ENCODE peak calls at places on chromosomes 2 and 18, in six cellular contexts. One of them, this sample, is unnamed.

GRCh38 chr2:219045937-219046550 is 4.7 kb upstream of the CFAP65 start:
- DNase-seq in bronchial epithelial cell: peak; percentile 18
- DNase-seq in AG04450: no peak
- DNase-seq in ovary: no peak
- DNase-seq in NCI-H2081: no peak
- DNase-seq in AG09309: no peak
- DNase-seq in this sample: no peak

GRCh38 chr2:135935914-135936313 is 49.5 kb downstream of the DARS1 start:
- DNase-seq in AG09309: no peak
- DNase-seq in NCI-H2081: no peak
- DNase-seq in bronchial epithelial cell: no peak
- DNase-seq in ovary: no peak
- DNase-seq in AG04450: no peak
- DNase-seq in this sample: no peak

GRCh38 chr2:28639836-28640235 is 111.8 kb upstream of the PPP1CB start:
- DNase-seq in ovary: no peak
- DNase-seq in AG09309: no peak
- DNase-seq in NCI-H2081: no peak
- DNase-seq in AG04450: no peak
- DNase-seq in bronchial epithelial cell: peak; percentile 89
- DNase-seq in this sample: no peak

GRCh38 chr2:230691005-230691647 is 21.5 kb upstream of the CAB39 start:
- DNase-seq in AG04450: no peak
- DNase-seq in bronchial epithelial cell: peak; percentile 99
- DNase-seq in ovary: no peak
- DNase-seq in NCI-H2081: no peak
- DNase-seq in AG09309: no peak
- DNase-seq in this sample: no peak

GRCh38 chr18:33577688-33578370 is at the start of gene ASXL3:
- DNase-seq in bronchial epithelial cell: peak; percentile 9
- DNase-seq in AG04450: no peak
- DNase-seq in AG09309: no peak
- DNase-seq in NCI-H2081: peak; percentile 74
- DNase-seq in ovary: peak; percentile 80
- DNase-seq in this sample: no peak

GRCh38 chr2:190879474-190880373 is 897 bp upstream of the GLS start:
- DNase-seq in bronchial epithelial cell: no peak
- DNase-seq in AG09309: no peak
- DNase-seq in AG04450: no peak
- DNase-seq in NCI-H2081: no peak
- DNase-seq in ovary: peak; percentile 32
- DNase-seq in this sample: no peak

GRCh38 chr2:172211507-172211906 is 108.8 kb upstream of the DLX2 start:
- DNase-seq in NCI-H2081: no peak
- DNase-seq in bronchial epithelial cell: peak; percentile 44
- DNase-seq in ovary: no peak
- DNase-seq in AG09309: no peak
- DNase-seq in AG04450: no peak
- DNase-seq in this sample: no peak

GRCh38 chr2:8714283-8714682 is 32.4 kb downstream of the ID2 start:
- DNase-seq in NCI-H2081: no peak
- DNase-seq in bronchial epithelial cell: no peak
- DNase-seq in AG04450: no peak
- DNase-seq in AG09309: no peak
- DNase-seq in ovary: no peak
- DNase-seq in this sample: no peak

GRCh38 chr2:1749489-1749748 is 5.1 kb upstream of the PXDN start:
- DNase-seq in AG09309: no peak
- DNase-seq in AG04450: no peak
- DNase-seq in bronchial epithelial cell: no peak
- DNase-seq in ovary: no peak
- DNase-seq in NCI-H2081: no peak
- DNase-seq in this sample: no peak

GRCh38 chr2:18498531-18498930 is 61.9 kb downstream of the RDH14 start:
- DNase-seq in AG09309: no peak
- DNase-seq in NCI-H2081: no peak
- DNase-seq in ovary: no peak
- DNase-seq in AG04450: no peak
- DNase-seq in bronchial epithelial cell: peak; percentile 29
- DNase-seq in this sample: no peak

GRCh38 chr2:880201-880970 is 70.3 kb upstream of the SNTG2 start:
- DNase-seq in AG04450: no peak
- DNase-seq in bronchial epithelial cell: no peak
- DNase-seq in AG09309: no peak
- DNase-seq in ovary: no peak
- DNase-seq in NCI-H2081: no peak
- DNase-seq in this sample: no peak

GRCh38 chr18:48750485-48751175 is 200.1 kb downstream of the SMAD7 start:
- DNase-seq in AG04450: no peak
- DNase-seq in AG09309: no peak
- DNase-seq in bronchial epithelial cell: no peak
- DNase-seq in ovary: no peak
- DNase-seq in NCI-H2081: no peak
- DNase-seq in this sample: no peak

GRCh38 chr2:9772035-9772998 is 71.0 kb upstream of the TAF1B start:
- DNase-seq in ovary: no peak
- DNase-seq in bronchial epithelial cell: no peak
- DNase-seq in AG09309: no peak
- DNase-seq in AG04450: no peak
- DNase-seq in NCI-H2081: no peak
- DNase-seq in this sample: no peak

GRCh38 chr2:236054125-236054524 is 114.1 kb downstream of the GBX2 start:
- DNase-seq in NCI-H2081: no peak
- DNase-seq in bronchial epithelial cell: no peak
- DNase-seq in AG09309: no peak
- DNase-seq in AG04450: no peak
- DNase-seq in ovary: no peak
- DNase-seq in this sample: no peak

GRCh38 chr2:120886967-120887672 is 151.5 kb downstream of the GLI2 start:
- DNase-seq in NCI-H2081: peak; percentile 94
- DNase-seq in AG09309: no peak
- DNase-seq in AG04450: no peak
- DNase-seq in ovary: no peak
- DNase-seq in bronchial epithelial cell: peak; percentile 35
- DNase-seq in this sample: no peak

GRCh38 chr18:8937112-8937641 is 165.3 kb upstream of the NDUFV2 start:
- DNase-seq in AG09309: no peak
- DNase-seq in NCI-H2081: no peak
- DNase-seq in bronchial epithelial cell: no peak
- DNase-seq in ovary: no peak
- DNase-seq in AG04450: no peak
- DNase-seq in this sample: no peak

GRCh38 chr2:19235308-19235707 is 123.1 kb downstream of the OSR1 start:
- DNase-seq in ovary: no peak
- DNase-seq in AG09309: peak; percentile 73
- DNase-seq in bronchial epithelial cell: peak; percentile 98
- DNase-seq in AG04450: peak; percentile 61
- DNase-seq in NCI-H2081: no peak
- DNase-seq in this sample: no peak

GRCh38 chr2:99988567-99988966 is 153.8 kb downstream of the AFF3 start:
- DNase-seq in AG04450: no peak
- DNase-seq in ovary: no peak
- DNase-seq in AG09309: no peak
- DNase-seq in NCI-H2081: no peak
- DNase-seq in bronchial epithelial cell: no peak
- DNase-seq in this sample: no peak

GRCh38 chr2:174495365-174496012 is 8.7 kb upstream of the GPR155 start:
- DNase-seq in AG04450: no peak
- DNase-seq in AG09309: no peak
- DNase-seq in ovary: no peak
- DNase-seq in bronchial epithelial cell: no peak
- DNase-seq in NCI-H2081: no peak
- DNase-seq in this sample: no peak

GRCh38 chr2:9666306-9666705 is 35.5 kb upstream of the YWHAQ start:
- DNase-seq in AG09309: no peak
- DNase-seq in AG04450: no peak
- DNase-seq in bronchial epithelial cell: no peak
- DNase-seq in ovary: no peak
- DNase-seq in NCI-H2081: no peak
- DNase-seq in this sample: no peak

GRCh38 chr2:31997653-31998052 is 13.2 kb downstream of the MEMO1 start:
- DNase-seq in ovary: no peak
- DNase-seq in AG09309: no peak
- DNase-seq in NCI-H2081: no peak
- DNase-seq in AG04450: no peak
- DNase-seq in bronchial epithelial cell: no peak
- DNase-seq in this sample: no peak

GRCh38 chr2:158473719-158474392 is 17.1 kb downstream of the PKP4 start:
- DNase-seq in ovary: no peak
- DNase-seq in NCI-H2081: no peak
- DNase-seq in bronchial epithelial cell: no peak
- DNase-seq in AG09309: no peak
- DNase-seq in AG04450: no peak
- DNase-seq in this sample: no peak

GRCh38 chr2:162368494-162368893 is 24.6 kb downstream of the GCA start:
- DNase-seq in NCI-H2081: no peak
- DNase-seq in AG09309: no peak
- DNase-seq in ovary: no peak
- DNase-seq in AG04450: no peak
- DNase-seq in bronchial epithelial cell: no peak
- DNase-seq in this sample: no peak

GRCh38 chr2:75994759-75995158 is 284.0 kb upstream of the GCFC2 start:
- DNase-seq in NCI-H2081: no peak
- DNase-seq in ovary: no peak
- DNase-seq in AG09309: no peak
- DNase-seq in AG04450: no peak
- DNase-seq in bronchial epithelial cell: no peak
- DNase-seq in this sample: no peak

GRCh38 chr18:57836557-57836956 is 33.4 kb upstream of the ATP8B1 start:
- DNase-seq in AG09309: no peak
- DNase-seq in bronchial epithelial cell: no peak
- DNase-seq in AG04450: no peak
- DNase-seq in NCI-H2081: no peak
- DNase-seq in ovary: no peak
- DNase-seq in this sample: no peak

GRCh38 chr18:79577451-79578395 is 101.9 kb upstream of the CTDP1 start:
- DNase-seq in AG09309: no peak
- DNase-seq in NCI-H2081: no peak
- DNase-seq in ovary: peak; percentile 74
- DNase-seq in bronchial epithelial cell: no peak
- DNase-seq in AG04450: no peak
- DNase-seq in this sample: no peak

GRCh38 chr18:46167971-46168370 is 63.8 kb downstream of the HAUS1 start:
- DNase-seq in ovary: no peak
- DNase-seq in AG04450: no peak
- DNase-seq in NCI-H2081: no peak
- DNase-seq in bronchial epithelial cell: no peak
- DNase-seq in AG09309: no peak
- DNase-seq in this sample: no peak

GRCh38 chr2:241777686-241778627 is 1.3 kb downstream of the GAL3ST2 start:
- DNase-seq in AG09309: no peak
- DNase-seq in NCI-H2081: no peak
- DNase-seq in ovary: no peak
- DNase-seq in bronchial epithelial cell: peak; percentile 36
- DNase-seq in AG04450: no peak
- DNase-seq in this sample: no peak

GRCh38 chr18:9172506-9173127 is 36.0 kb downstream of the ANKRD12 start:
- DNase-seq in AG09309: no peak
- DNase-seq in AG04450: no peak
- DNase-seq in ovary: no peak
- DNase-seq in NCI-H2081: no peak
- DNase-seq in bronchial epithelial cell: no peak
- DNase-seq in this sample: no peak

GRCh38 chr2:188330316-188331053 is 38.8 kb downstream of the GULP1 start:
- DNase-seq in AG09309: no peak
- DNase-seq in bronchial epithelial cell: no peak
- DNase-seq in NCI-H2081: no peak
- DNase-seq in ovary: no peak
- DNase-seq in AG04450: no peak
- DNase-seq in this sample: no peak